ENCODE peak calls at places on chromosomes 16 and 17, in seven cellular contexts. One of them, this sample, is unnamed.

GRCh38 chr17:80819422-80820164 is 172.0 kb upstream of the CHMP6 start:
- DNase-seq in lower leg skin: no peak
- DNase-seq in CD8-positive, alpha-beta T cell: no peak
- DNase-seq in vagina: no peak
- DNase-seq in ascending aorta: no peak
- DNase-seq in upper lobe of left lung: no peak
- DNase-seq in CD4-positive, alpha-beta T cell: no peak
- DNase-seq in this sample: no peak

GRCh38 chr16:28845173-28846079 is 722 bp downstream of the TUFM start:
- DNase-seq in CD4-positive, alpha-beta T cell: no peak
- DNase-seq in CD8-positive, alpha-beta T cell: no peak
- DNase-seq in upper lobe of left lung: no peak
- DNase-seq in lower leg skin: no peak
- DNase-seq in ascending aorta: no peak
- DNase-seq in vagina: no peak
- DNase-seq in this sample: no peak

GRCh38 chr16:8519179-8519578 is 71.1 kb downstream of the TMEM114 start:
- DNase-seq in CD4-positive, alpha-beta T cell: no peak
- DNase-seq in CD8-positive, alpha-beta T cell: no peak
- DNase-seq in upper lobe of left lung: no peak
- DNase-seq in lower leg skin: no peak
- DNase-seq in ascending aorta: no peak
- DNase-seq in vagina: no peak
- DNase-seq in this sample: no peak

GRCh38 chr17:4249452-4250029 is 14.2 kb downstream of the ANKFY1 start:
- DNase-seq in ascending aorta: no peak
- DNase-seq in lower leg skin: no peak
- DNase-seq in upper lobe of left lung: no peak
- DNase-seq in CD8-positive, alpha-beta T cell: no peak
- DNase-seq in vagina: no peak
- DNase-seq in CD4-positive, alpha-beta T cell: no peak
- DNase-seq in this sample: no peak

GRCh38 chr16:9518054-9518453 is 426.6 kb downstream of the HAPSTR1 start:
- DNase-seq in vagina: no peak
- DNase-seq in ascending aorta: no peak
- DNase-seq in CD8-positive, alpha-beta T cell: no peak
- DNase-seq in upper lobe of left lung: no peak
- DNase-seq in lower leg skin: no peak
- DNase-seq in CD4-positive, alpha-beta T cell: no peak
- DNase-seq in this sample: no peak

GRCh38 chr17:56203430-56203829 is 50.2 kb downstream of the ANKFN1 start:
- DNase-seq in upper lobe of left lung: no peak
- DNase-seq in ascending aorta: no peak
- DNase-seq in CD4-positive, alpha-beta T cell: no peak
- DNase-seq in vagina: no peak
- DNase-seq in lower leg skin: no peak
- DNase-seq in CD8-positive, alpha-beta T cell: no peak
- DNase-seq in this sample: no peak

GRCh38 chr16:4618645-4619418 is 4.1 kb upstream of the UBALD1 start:
- DNase-seq in ascending aorta: no peak
- DNase-seq in upper lobe of left lung: no peak
- DNase-seq in CD8-positive, alpha-beta T cell: no peak
- DNase-seq in CD4-positive, alpha-beta T cell: no peak
- DNase-seq in lower leg skin: no peak
- DNase-seq in vagina: no peak
- DNase-seq in this sample: no peak

GRCh38 chr16:66481943-66482390 is 54.9 kb downstream of the BEAN1 start:
- DNase-seq in ascending aorta: no peak
- DNase-seq in CD4-positive, alpha-beta T cell: no peak
- DNase-seq in upper lobe of left lung: no peak
- DNase-seq in CD8-positive, alpha-beta T cell: no peak
- DNase-seq in lower leg skin: no peak
- DNase-seq in vagina: no peak
- DNase-seq in this sample: no peak

GRCh38 chr16:74742051-74742481 is 32.6 kb downstream of the FA2H start:
- DNase-seq in upper lobe of left lung: no peak
- DNase-seq in vagina: no peak
- DNase-seq in CD4-positive, alpha-beta T cell: no peak
- DNase-seq in ascending aorta: no peak
- DNase-seq in CD8-positive, alpha-beta T cell: no peak
- DNase-seq in lower leg skin: no peak
- DNase-seq in this sample: no peak

DNA sequence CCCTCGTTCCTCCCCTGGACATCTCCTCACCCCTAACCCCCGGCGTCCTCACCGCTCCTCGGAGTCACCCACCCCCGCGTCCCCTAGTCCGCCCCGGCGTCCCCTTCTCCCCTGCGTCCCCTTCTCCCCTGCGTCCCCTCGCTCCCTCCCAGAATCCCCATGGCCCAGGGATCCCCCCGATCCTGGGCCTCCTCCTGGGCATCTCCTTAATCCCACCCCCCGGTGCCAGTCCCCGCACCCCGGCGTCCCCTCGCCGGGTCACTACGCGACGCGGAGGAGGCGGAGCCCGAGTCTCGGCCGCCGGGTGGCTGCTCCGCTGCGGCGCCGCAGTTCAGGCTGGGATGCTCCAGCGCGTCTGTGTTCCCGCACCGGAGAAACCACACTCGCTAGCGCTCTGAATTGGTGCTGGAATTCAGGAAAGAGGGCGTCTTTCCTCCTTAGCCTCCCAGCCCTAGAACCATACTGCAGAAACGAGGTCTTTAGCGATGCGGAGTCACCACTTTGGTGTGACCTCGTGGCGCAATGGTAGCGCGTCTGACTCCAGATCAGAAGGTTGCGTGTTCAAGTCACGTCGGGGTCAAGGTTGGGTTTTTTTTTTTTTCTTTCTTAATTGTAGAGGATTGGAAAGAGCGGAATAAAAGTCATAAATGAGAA is 25.9 kb upstream of the SLC47A1 start:
- DNase-seq in ascending aorta: peak; percentile 49
- DNase-seq in upper lobe of left lung: peak; percentile 95
- DNase-seq in CD8-positive, alpha-beta T cell: peak; percentile 83
- DNase-seq in vagina: no peak
- DNase-seq in CD4-positive, alpha-beta T cell: peak; percentile 90
- DNase-seq in lower leg skin: peak; percentile 94
- DNase-seq in this sample: peak; percentile 67
- TF ChIP-seq CTCF in ascending aorta: no peak
- TF ChIP-seq CTCF in upper lobe of left lung: peak; percentile 12
- TF ChIP-seq CTCF in CD8-positive, alpha-beta T cell: no peak
- TF ChIP-seq CTCF in vagina: no peak
- TF ChIP-seq CTCF in CD4-positive, alpha-beta T cell: no peak
- TF ChIP-seq CTCF in lower leg skin: no peak
- TF ChIP-seq CTCF in this sample: no peak

DNA sequence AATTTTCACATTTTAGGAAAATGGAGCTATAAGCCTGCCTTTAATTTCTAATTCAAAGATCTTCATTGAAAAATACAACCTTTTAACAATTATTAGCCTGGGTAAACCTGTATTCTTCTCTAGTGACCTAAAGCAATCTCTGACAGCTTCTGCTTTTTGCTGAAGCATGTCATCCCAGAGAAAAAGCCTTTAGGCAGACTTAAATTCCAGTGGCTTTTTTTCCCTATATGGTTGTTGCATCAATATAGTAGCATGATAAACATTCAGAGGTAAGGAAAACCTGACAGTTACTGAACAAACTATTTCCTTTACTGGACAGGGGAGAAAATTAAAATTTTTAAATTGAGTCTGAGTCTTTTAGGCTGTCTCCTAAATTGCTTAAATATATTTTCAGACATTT is 7.8 kb upstream of the EVI2A start:
- DNase-seq in lower leg skin: no peak
- DNase-seq in CD4-positive, alpha-beta T cell: no peak
- DNase-seq in vagina: no peak
- DNase-seq in CD8-positive, alpha-beta T cell: no peak
- DNase-seq in upper lobe of left lung: no peak
- DNase-seq in ascending aorta: no peak
- DNase-seq in this sample: no peak
- TF ChIP-seq CTCF in lower leg skin: no peak
- TF ChIP-seq CTCF in CD4-positive, alpha-beta T cell: no peak
- TF ChIP-seq CTCF in vagina: no peak
- TF ChIP-seq CTCF in CD8-positive, alpha-beta T cell: no peak
- TF ChIP-seq CTCF in upper lobe of left lung: no peak
- TF ChIP-seq CTCF in ascending aorta: no peak
- TF ChIP-seq CTCF in this sample: no peak

GRCh38 chr16:17053536-17054160 is 417.1 kb downstream of the XYLT1 start:
- DNase-seq in ascending aorta: no peak
- DNase-seq in lower leg skin: no peak
- DNase-seq in vagina: no peak
- DNase-seq in upper lobe of left lung: no peak
- DNase-seq in CD8-positive, alpha-beta T cell: no peak
- DNase-seq in CD4-positive, alpha-beta T cell: no peak
- DNase-seq in this sample: no peak
- TF ChIP-seq CTCF in ascending aorta: no peak
- TF ChIP-seq CTCF in lower leg skin: no peak
- TF ChIP-seq CTCF in vagina: no peak
- TF ChIP-seq CTCF in upper lobe of left lung: no peak
- TF ChIP-seq CTCF in CD8-positive, alpha-beta T cell: no peak
- TF ChIP-seq CTCF in CD4-positive, alpha-beta T cell: no peak
- TF ChIP-seq CTCF in this sample: no peak

DNA sequence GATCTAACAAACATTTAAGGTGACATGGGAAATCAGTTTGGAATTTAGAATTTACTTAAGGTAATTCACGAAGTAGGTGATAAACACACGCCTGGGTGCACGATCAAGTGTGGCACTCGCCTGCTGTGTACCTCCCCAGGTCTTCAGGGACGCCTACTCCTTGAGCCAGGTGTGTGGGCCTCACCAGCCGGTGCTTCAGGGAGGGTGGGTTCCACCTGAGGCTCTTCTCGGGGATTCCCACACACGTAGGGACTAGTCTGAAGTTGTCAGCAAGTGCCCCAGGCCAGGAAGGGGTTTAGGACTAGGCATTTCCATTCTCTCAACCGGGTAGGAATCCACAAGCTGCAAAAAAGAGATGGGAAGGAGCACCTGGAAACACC is 9.8 kb upstream of the NAT9 start:
- DNase-seq in CD4-positive, alpha-beta T cell: no peak
- DNase-seq in ascending aorta: no peak
- DNase-seq in upper lobe of left lung: no peak
- DNase-seq in vagina: no peak
- DNase-seq in lower leg skin: no peak
- DNase-seq in CD8-positive, alpha-beta T cell: no peak
- DNase-seq in this sample: no peak
- TF ChIP-seq CTCF in CD4-positive, alpha-beta T cell: no peak
- TF ChIP-seq CTCF in ascending aorta: no peak
- TF ChIP-seq CTCF in upper lobe of left lung: no peak
- TF ChIP-seq CTCF in vagina: no peak
- TF ChIP-seq CTCF in lower leg skin: no peak
- TF ChIP-seq CTCF in CD8-positive, alpha-beta T cell: no peak
- TF ChIP-seq CTCF in this sample: no peak

DNA sequence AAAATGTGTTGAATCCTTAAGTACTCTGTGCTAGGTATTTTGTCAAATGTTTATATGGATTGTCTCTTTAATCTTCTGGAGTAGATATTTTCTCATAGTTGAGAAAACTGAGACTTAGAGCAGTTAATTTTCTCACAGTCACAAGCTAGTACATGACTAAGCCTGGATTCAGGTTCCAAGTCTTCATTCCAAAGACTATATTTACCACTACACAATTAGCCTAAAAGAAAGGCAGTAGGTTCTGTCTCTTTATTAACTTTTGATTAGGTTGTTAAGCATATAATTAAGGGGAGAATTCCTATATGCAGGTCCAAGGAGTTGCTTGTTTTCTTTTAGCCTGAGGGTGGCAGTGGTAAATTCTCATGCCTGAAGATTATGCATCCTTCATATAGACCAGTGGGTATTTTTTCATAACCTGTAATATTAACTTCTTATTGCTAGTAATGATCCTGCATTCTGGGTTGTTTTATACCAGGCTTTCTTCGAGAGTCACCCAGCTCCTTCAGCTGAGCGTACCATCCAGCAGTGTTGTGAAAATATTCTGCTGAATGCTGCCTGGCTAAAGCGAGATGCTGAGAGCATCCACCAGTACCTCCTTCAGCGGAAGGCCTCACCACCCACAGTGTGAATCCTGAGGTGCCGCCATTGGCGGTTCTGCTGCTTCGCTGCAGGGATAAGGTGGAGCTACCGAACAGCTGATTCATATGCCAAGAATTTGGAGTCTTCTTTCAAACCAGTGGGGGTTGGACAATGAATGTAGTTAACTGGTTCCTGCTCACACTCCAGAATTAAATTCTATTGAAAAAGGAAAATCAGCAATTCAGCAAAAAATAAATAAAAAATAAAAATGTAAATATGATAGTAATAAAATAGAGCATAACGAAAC is 28.2 kb upstream of the KPNB1 start:
- DNase-seq in CD8-positive, alpha-beta T cell: no peak
- DNase-seq in lower leg skin: no peak
- DNase-seq in CD4-positive, alpha-beta T cell: no peak
- DNase-seq in vagina: no peak
- DNase-seq in upper lobe of left lung: no peak
- DNase-seq in ascending aorta: no peak
- DNase-seq in this sample: peak; percentile 68
- TF ChIP-seq CTCF in CD8-positive, alpha-beta T cell: no peak
- TF ChIP-seq CTCF in lower leg skin: no peak
- TF ChIP-seq CTCF in CD4-positive, alpha-beta T cell: no peak
- TF ChIP-seq CTCF in vagina: no peak
- TF ChIP-seq CTCF in upper lobe of left lung: no peak
- TF ChIP-seq CTCF in ascending aorta: no peak
- TF ChIP-seq CTCF in this sample: peak; percentile 16

DNA sequence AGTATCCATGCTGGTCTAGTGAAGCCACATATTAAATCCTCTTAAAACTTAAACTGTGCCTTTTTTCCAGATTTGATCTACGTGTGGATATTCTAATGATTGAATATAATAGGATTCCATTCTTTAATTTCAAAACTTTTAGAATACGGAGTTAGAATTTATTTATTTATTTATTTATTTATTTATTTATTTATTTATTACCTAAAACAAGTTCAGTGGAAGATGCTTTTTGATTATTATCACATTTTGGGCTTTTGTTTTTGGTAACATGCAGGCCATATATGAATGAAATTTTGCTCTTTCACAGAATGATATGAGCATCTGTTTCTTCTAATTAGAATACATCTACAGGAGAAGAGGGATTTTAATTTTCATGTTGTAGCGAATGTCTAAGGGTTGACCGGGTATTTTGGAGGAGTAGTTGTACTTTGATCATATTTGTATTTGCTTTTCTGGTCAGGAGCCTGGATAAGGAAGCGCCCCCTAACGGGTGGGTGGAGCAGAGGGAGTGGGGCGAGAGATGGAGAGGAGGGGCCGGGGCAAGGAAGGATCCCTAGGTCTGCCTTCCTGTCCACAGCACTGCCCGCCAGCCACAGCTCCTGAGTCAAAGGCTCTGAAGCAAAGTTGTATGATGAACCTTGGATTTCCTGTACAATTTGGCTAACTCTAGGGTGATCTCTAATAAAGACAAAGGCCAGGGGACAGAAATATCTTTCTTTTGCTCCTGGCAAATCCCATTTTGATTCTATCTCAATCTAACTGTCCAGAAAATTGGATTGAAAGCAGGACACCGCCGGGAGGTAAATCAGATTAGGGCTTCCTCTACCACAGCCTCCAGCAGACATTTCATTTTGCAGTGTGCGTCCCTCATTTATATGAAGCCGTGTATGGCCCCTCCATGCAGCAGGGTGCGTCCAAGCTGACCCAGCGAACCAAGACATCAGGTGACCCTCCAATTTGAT is 149.1 kb downstream of the PRKCA start:
- DNase-seq in vagina: no peak
- DNase-seq in lower leg skin: no peak
- DNase-seq in CD4-positive, alpha-beta T cell: no peak
- DNase-seq in upper lobe of left lung: no peak
- DNase-seq in ascending aorta: no peak
- DNase-seq in CD8-positive, alpha-beta T cell: no peak
- DNase-seq in this sample: no peak
- TF ChIP-seq CTCF in vagina: no peak
- TF ChIP-seq CTCF in lower leg skin: no peak
- TF ChIP-seq CTCF in CD4-positive, alpha-beta T cell: no peak
- TF ChIP-seq CTCF in upper lobe of left lung: no peak
- TF ChIP-seq CTCF in ascending aorta: no peak
- TF ChIP-seq CTCF in CD8-positive, alpha-beta T cell: no peak
- TF ChIP-seq CTCF in this sample: peak; percentile 44

This sample was measured in retinal pigment epithelial cell.